ENCODE peak calls at places on chromosomes 16 and 17, in seven cellular contexts. O, D, G, T, C, Z and E are unnamed samples.

GRCh38 chr17:20988896-20989295 is 53.9 kb downstream of the USP22 start:
- DNase-seq in O (no peak), D (no peak), G (no peak), T (no peak), C (no peak), Z (no peak), E (no peak)

GRCh38 chr16:51408357-51408756 is 257.3 kb upstream of the SALL1 start:
- DNase-seq in O (no peak), D (peak), G (no peak), T (peak), C (no peak), Z (no peak), E (peak)

GRCh38 chr17:76107507-76107906 is 3.9 kb upstream of the EXOC7 start:
- DNase-seq in O (no peak), D (no peak), G (no peak), T (peak), C (no peak), Z (no peak), E (no peak)

GRCh38 chr17:2064980-2065785 is 10.3 kb downstream of the HIC1 start:
- DNase-seq in O (peak), D (peak), G (no peak), T (peak), C (no peak), Z (no peak), E (peak)

GRCh38 chr17:82239401-82239925 is 10.6 kb downstream of the SLC16A3 start:
- DNase-seq in O (no peak), D (no peak), G (peak), T (no peak), C (no peak), Z (no peak), E (no peak)

GRCh38 chr17:19904924-19905323 is 37.2 kb upstream of the ULK2 start:
- DNase-seq in O (peak), D (no peak), G (peak), T (no peak), C (no peak), Z (no peak), E (no peak)

GRCh38 chr17:47847341-47848197 is 3.4 kb downstream of the SP6 start:
- DNase-seq in O (no peak), D (no peak), G (no peak), T (no peak), C (no peak), Z (no peak), E (no peak)

GRCh38 chr16:2497116-2497630 is 16.6 kb upstream of the ATP6V0C start:
- DNase-seq in O (peak), D (peak), G (no peak), T (no peak), C (no peak), Z (no peak), E (no peak)

GRCh38 chr16:87454391-87454790 is 38.4 kb downstream of the ZCCHC14 start:
- DNase-seq in O (no peak), D (no peak), G (no peak), T (no peak), C (no peak), Z (no peak), E (no peak)

GRCh38 chr16:50547340-50547865 is 793 bp upstream of the NKD1 start:
- DNase-seq in O (no peak), D (no peak), G (no peak), T (peak), C (peak), Z (peak), E (no peak)

GRCh38 chr16:86991679-86992078 is 325.5 kb downstream of the C16orf95 start:
- DNase-seq in O (no peak), D (no peak), G (no peak), T (no peak), C (no peak), Z (no peak), E (peak)

GRCh38 chr17:77479372-77479781 is 338.6 kb downstream of the SEC14L1 start:
- DNase-seq in O (peak), D (no peak), G (no peak), T (no peak), C (no peak), Z (no peak), E (no peak)

GRCh38 chr17:47220531-47220999 is 11.4 kb downstream of the MYL4 start:
- DNase-seq in O (no peak), D (no peak), G (no peak), T (no peak), C (no peak), Z (peak), E (no peak)

GRCh38 chr17:5092139-5093010 is 14.1 kb downstream of the ZFP3 start:
- DNase-seq in O (no peak), D (no peak), G (no peak), T (no peak), C (no peak), Z (no peak), E (no peak)

GRCh38 chr17:1362065-1362848 is 37.8 kb downstream of the YWHAE start:
- DNase-seq in O (no peak), D (no peak), G (no peak), T (no peak), C (no peak), Z (no peak), E (no peak)

GRCh38 chr16:16033208-16033717 is 83.8 kb downstream of the ABCC1 start:
- DNase-seq in O (no peak), D (no peak), G (no peak), T (no peak), C (no peak), Z (no peak), E (no peak)

GRCh38 chr16:65574311-65574966 is 452.6 kb upstream of the CDH11 start:
- DNase-seq in O (no peak), D (no peak), G (no peak), T (no peak), C (no peak), Z (no peak), E (no peak)

GRCh38 chr16:79897087-79897443 is 296.5 kb upstream of the MAF start:
- DNase-seq in O (no peak), D (no peak), G (no peak), T (no peak), C (no peak), Z (no peak), E (no peak)

GRCh38 chr17:43790311-43790940 is 10.2 kb downstream of the CFAP97D1 start:
- DNase-seq in O (no peak), D (no peak), G (no peak), T (no peak), C (no peak), Z (peak), E (no peak)